ENCODE peak calls at places on chromosomes 4 and X, in five cellular contexts. K is GM06990; M is stimulated activated naive B cell treated with anti-CD40 and anti-IgM and Interleukin-4, amounts not matched to agents 10 μg/mL and 1 μg/mL and 100 μg/mL, for 72 hours; S is cardiac muscle cell; I is stomach. Q is an unnamed sample.

GRCh38 chr4:139526928-139527327 is 29.1 kb downstream of the SETD7 start:
- DNase-seq in I (no peak), S (no peak), M (no peak), K (no peak), Q (no peak)

GRCh38 chr4:98794565-98795205 is 134.2 kb downstream of the EIF4E start:
- DNase-seq in S (peak; percentile 58), M (no peak), K (no peak), I (no peak), Q (no peak)

GRCh38 chrX:87941841-87942240 is 424.2 kb downstream of the KLHL4 start:
- DNase-seq in I (no peak), K (no peak), S (no peak), M (no peak), Q (no peak)

GRCh38 chr4:175127314-175127713 is 209.2 kb downstream of the ADAM29 start:
- DNase-seq in S (no peak), M (no peak), K (no peak), I (no peak), Q (no peak)

GRCh38 chrX:41470706-41471105 is 23.6 kb downstream of the NYX start:
- DNase-seq in I (no peak), M (no peak), K (no peak), S (no peak), Q (no peak)

GRCh38 chrX:36909584-36909983 is 98.6 kb upstream of the FAM47C start:
- DNase-seq in K (no peak), S (peak; percentile 60), M (no peak), I (no peak), Q (no peak)

GRCh38 chr4:40241936-40242590 is 45.2 kb downstream of the RHOH start:
- DNase-seq in K (no peak), I (no peak), S (no peak), M (no peak), Q (no peak)

GRCh38 chr4:1002131-1002630 is 9.0 kb upstream of the SLC26A1 start:
- DNase-seq in M (no peak), I (peak; percentile 72), K (no peak), S (peak; percentile 61), Q (no peak)

GRCh38 chr4:76374744-76375143 is 46.2 kb downstream of the CCDC158 start:
- DNase-seq in I (no peak), M (no peak), S (no peak), K (no peak), Q (no peak)

GRCh38 chrX:20352935-20353336 is 86.2 kb upstream of the RPS6KA3 start:
- DNase-seq in S (no peak), I (no peak), K (peak; percentile 7), M (no peak), Q (no peak)

GRCh38 chr4:137950286-137950685 is 291.9 kb downstream of the SLC7A11 start:
- DNase-seq in S (no peak), M (no peak), I (no peak), K (no peak), Q (no peak)

GRCh38 chr4:103429283-103429682 is 231.1 kb upstream of the CENPE start:
- DNase-seq in I (no peak), S (no peak), K (peak; percentile 12), M (no peak), Q (no peak)

GRCh38 chr4:128410037-128410436 is 122.4 kb upstream of the PGRMC2 start:
- DNase-seq in I (no peak), M (no peak), S (no peak), K (no peak), Q (no peak)

GRCh38 chr4:43132010-43132582 is 239.6 kb downstream of the GRXCR1 start:
- DNase-seq in M (peak; percentile 3), K (peak; percentile 18), I (peak; percentile 81), S (peak; percentile 79), Q (peak; percentile 18)

GRCh38 chr4:10715135-10715534 is 30.6 kb upstream of the CLNK start:
- DNase-seq in K (no peak), S (no peak), I (no peak), M (no peak), Q (no peak)

GRCh38 chr4:20532871-20533870 is 167.1 kb upstream of the PACRGL start:
- DNase-seq in K (no peak), M (no peak), I (no peak), S (no peak), Q (no peak)

GRCh38 chr4:602559-602942 is 22.8 kb upstream of the PDE6B start:
- DNase-seq in I (peak; percentile 69), M (peak; percentile 32), K (peak; percentile 35), S (peak; percentile 6), Q (no peak)

GRCh38 chrX:40175416-40176255 is 77.9 kb upstream of the BCOR start:
- DNase-seq in S (peak; percentile 71), K (peak; percentile 92), I (peak; percentile 65), M (peak; percentile 79), Q (no peak)

GRCh38 chr4:7332216-7333023 is 102.3 kb downstream of the PSAPL1 start:
- DNase-seq in S (peak; percentile 85), M (no peak), I (no peak), K (no peak), Q (no peak)